ENCODE peak calls at places on chromosomes 16 and 17, in four cellular contexts. B, D, Y and S are unnamed samples. For H3K4me1, the result is how much of the 10 kb centered on the place peaks cover.

GRCh38 chr16:84553873-84554399 is 49.5 kb upstream of the MEAK7 start:
- DNase-seq in D (no peak), Y (no peak), B (no peak), S (peak)

GRCh38 chr17:39591958-39592954 is 15.5 kb downstream of the NEUROD2 start:
- DNase-seq in D (no peak), Y (peak), B (peak), S (peak)

GRCh38 chr16:11236441-11236840 is 19.6 kb downstream of the SOCS1 start:
- DNase-seq in B (no peak), D (no peak), Y (no peak), S (no peak)

GRCh38 chr17:82745524-82745923 is 6.3 kb upstream of the TBCD start:
- DNase-seq in B (peak), Y (no peak), D (no peak), S (no peak)

GRCh38 chr16:87185983-87186382 is 131.2 kb downstream of the C16orf95 start:
- DNase-seq in Y (no peak), B (no peak), D (no peak), S (no peak)

GRCh38 chr16:58002411-58002790 is 1.2 kb downstream of the USB1 start:
- DNase-seq in Y (no peak), D (no peak), B (no peak), S (no peak)

GRCh38 chr17:81027591-81028505 is 7.1 kb upstream of the BAIAP2 start:
- DNase-seq in Y (no peak), D (no peak), B (no peak), S (no peak)

GRCh38 chr16:12519986-12520385 is 283.7 kb downstream of the CPPED1 start:
- DNase-seq in D (no peak), Y (peak), B (no peak), S (no peak)

GRCh38 chr17:53061446-53061845 is 761.3 kb upstream of the KIF2B start:
- DNase-seq in B (no peak), D (no peak), Y (peak), S (no peak)

GRCh38 chr17:73099504-73099903 is 7.0 kb upstream of the SLC39A11 start:
- DNase-seq in Y (no peak), B (no peak), D (no peak), S (no peak)

GRCh38 chr17:73166731-73167581 is 2.1 kb downstream of the SSTR2 start:
- DNase-seq in B (no peak), Y (peak), D (no peak), S (no peak)

GRCh38 chr17:45311762-45312476 is 4.9 kb downstream of the MAP3K14 start:
- DNase-seq in D (peak), Y (peak), B (peak), S (peak)

GRCh38 chr16:25023541-25023940 is 8.4 kb upstream of the ARHGAP17 start:
- DNase-seq in D (no peak), B (no peak), Y (no peak), S (no peak)

GRCh38 chr17:19958023-19958422 is 19.6 kb downstream of the AKAP10 start:
- DNase-seq in B (peak), Y (peak), D (no peak), S (no peak)

GRCh38 chr17:17940451-17940911 is 31.7 kb downstream of the TOM1L2 start:
- DNase-seq in Y (peak), B (no peak), D (no peak), S (no peak)

GRCh38 chr17:18182978-18183333 is 672 bp upstream of the ALKBH5 start:
- DNase-seq in B (no peak), Y (peak), D (peak), S (peak)

DNA sequence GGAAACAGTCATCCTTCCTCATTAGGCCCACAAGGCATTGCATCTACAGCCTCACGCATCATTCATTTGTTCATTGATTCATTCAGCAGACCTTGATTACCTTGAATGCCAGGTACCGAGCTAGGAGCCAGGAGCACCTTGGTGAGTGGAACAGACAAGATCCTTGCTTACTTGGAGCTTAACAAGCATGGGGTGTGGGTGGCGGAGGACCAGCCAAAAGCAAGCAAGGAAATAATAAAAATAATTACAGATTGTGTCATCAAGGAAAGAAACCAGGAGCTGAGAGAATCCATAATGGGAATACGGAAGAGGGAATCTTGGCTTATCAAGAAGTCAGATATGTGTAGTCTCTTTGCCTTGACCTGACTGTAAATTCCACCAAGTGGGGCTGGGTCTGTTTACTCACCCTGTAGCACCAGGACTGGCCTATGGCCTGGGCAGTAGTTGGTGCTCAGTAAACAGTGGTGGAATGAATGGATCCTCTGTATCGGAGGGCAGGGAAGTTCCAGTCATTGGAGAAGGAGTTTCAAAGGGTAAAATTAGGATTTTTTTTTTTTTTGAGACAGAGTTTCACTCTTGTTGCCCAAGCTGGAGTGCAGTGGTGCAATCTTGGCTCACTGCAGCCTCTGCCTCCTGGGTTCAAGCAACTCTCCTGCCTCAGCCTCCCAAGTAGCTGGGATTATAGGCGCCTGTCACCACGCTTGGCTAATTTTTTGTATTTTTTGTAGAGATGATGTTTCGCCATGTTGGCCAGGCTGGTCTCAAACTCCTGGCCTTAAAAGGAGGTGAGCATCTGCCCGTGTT is 157.7 kb downstream of the MSI2 start:
- DNase-seq in Y (no peak), D (no peak), B (peak), S (peak)
- H3K4me1 ChIP-seq in Y (under half), D (under half), B (half or more), S (under half)

GRCh38 chr16:23901178-23902131 is 65.7 kb downstream of the PRKCB start:
- DNase-seq in Y (no peak), B (no peak), D (no peak), S (no peak)

GRCh38 chr16:23900480-23901177 is 64.8 kb downstream of the PRKCB start:
- DNase-seq in Y (no peak), D (no peak), B (no peak), S (no peak)

GRCh38 chr16:23905027-23905426 is 69.2 kb downstream of the PRKCB start:
- DNase-seq in D (no peak), B (no peak), Y (peak), S (no peak)

GRCh38 chr16:23902223-23903000 is 66.6 kb downstream of the PRKCB start:
- DNase-seq in Y (no peak), D (no peak), B (no peak), S (no peak)

DNA sequence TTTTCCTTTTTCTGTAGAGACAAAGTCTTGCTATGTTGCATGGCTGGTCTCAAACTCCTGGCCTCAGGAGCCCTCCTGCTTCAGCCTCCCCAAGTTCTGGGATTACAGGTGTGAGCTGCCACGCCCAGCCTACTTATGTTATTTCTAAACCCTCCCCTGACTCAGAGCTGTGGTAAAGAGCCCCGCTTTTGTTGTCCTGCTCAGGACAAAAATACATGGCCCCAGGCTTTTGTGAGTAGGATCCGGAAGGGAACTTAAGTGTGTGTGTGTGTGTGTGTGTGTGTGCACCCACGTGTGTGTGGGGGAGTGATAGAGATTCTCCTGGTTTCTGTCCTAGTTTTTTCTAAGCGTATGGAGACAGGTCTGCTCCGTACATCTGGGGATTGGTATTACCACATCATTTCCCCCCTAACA is 67.2 kb downstream of the PRKCB start:
- DNase-seq in D (no peak), B (no peak), Y (peak), S (no peak)
- H3K4me1 ChIP-seq in D (under half), B (under half), Y (under half), S (under half)

GRCh38 chr16:50276801-50277560 is 10.6 kb downstream of the ADCY7 start:
- DNase-seq in D (no peak), B (peak), Y (peak), S (no peak)

GRCh38 chr16:50280932-50281331 is 14.6 kb downstream of the ADCY7 start:
- DNase-seq in Y (no peak), B (no peak), D (no peak), S (no peak)

GRCh38 chr16:50281391-50282009 is 15.1 kb downstream of the ADCY7 start:
- DNase-seq in B (no peak), Y (no peak), D (no peak), S (no peak)

GRCh38 chr16:50278251-50278650 is 11.9 kb downstream of the ADCY7 start:
- DNase-seq in B (no peak), Y (no peak), D (no peak), S (no peak)

DNA sequence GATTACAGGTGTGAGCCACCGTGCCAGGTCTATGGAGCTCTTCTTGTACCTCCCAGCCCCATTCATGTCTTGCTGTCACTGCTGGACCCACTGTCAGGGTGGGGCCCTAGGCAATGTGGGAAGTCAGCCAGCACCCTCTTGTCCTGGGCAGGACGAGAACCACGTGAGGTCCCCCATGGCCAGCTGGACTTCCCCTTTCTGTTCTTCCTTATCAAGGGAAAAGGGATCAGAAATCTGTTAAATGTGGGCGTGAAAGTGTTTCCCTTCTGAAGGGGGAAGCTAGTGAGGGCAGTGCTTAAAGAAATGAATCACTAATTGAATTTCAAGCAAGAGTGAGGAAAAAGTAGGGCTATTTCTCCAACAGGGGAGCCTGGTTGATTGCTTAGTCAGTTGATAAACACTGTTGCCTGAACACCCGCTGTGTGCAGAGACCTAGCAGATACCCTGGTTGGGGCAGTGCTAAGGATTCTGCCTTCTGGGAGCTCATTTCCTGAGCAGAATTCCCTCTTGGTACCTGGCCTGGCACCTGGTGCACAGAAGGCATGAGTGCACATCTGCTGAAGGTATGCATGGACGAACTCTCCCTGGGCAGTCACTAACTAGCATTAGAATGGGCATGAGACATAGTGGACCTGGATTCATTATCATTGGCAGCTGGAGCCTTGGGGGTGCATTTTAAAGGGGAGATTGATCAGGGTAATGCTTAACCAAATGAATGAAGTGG is 13.0 kb downstream of the ADCY7 start:
- DNase-seq in B (no peak), D (no peak), Y (peak), S (peak)
- H3K4me1 ChIP-seq in B (under half), D (under half), Y (under half), S (under half)

DNA sequence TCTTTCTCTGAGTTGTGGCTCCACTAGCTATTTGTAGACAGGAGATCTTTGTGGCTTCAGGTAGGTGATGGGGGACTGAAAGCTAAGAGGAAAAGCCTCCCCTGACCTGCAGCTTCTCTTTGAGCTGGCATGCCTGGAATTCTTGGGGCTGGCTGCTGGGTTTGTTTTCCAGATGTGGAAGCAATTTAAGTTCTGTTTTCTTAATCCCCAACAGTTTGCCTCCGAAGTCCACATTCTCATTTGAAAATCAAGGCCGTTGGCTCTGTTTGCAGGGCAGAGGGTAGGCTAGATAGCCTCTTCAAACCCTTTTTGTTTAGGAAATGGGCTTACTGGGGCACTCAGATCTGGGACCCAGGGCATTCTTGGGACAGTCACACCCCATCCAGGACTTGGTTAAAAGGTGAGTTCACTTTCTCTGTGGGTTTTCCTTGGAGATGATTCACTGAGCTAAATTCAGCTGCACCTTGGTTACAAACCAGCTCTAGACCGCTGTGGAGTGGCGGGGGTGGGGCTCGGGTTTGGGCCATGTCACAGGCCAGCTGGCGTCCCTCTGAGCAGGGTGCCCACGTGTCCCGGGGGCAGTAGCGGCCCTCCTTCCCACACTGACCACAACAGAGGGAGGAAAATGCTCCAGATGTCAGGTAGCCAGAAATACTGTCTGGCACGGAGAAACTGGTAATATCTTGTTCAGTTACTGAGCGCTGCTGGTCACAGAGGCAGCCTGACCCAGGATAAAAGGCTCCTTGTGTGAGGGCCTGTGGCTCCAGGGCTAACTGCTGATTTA is 108.5 kb downstream of the RAB11FIP4 start:
- DNase-seq in B (peak), D (no peak), Y (peak), S (no peak)
- H3K4me1 ChIP-seq in B (half or more), D (under half), Y (under half), S (under half)

GRCh38 chr16:30637952-30638351 is 12.8 kb upstream of the PRR14 start:
- DNase-seq in D (no peak), Y (peak), B (peak), S (peak)
- H3K4me1 ChIP-seq in D (under half), Y (under half), B (under half), S (under half)

DNA sequence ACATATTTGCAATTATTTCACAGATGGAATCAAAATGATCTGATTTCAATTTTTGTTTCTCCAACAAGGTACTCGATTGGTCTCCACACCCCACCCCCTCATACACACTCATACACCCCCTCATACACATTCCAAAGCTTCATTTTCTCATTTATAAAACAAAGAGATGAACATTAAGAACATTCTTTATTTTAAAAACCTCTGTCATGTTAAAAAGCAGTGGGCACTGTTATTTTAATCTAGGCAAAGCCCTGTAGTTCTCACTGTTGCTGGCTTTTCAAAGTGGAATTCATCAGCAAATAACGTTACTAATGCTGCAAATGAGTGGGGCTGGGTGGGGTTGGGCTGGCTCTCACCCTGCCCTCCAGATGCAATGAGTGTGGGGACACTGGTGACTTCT is 289.6 kb upstream of the ASIC2 start:
- DNase-seq in B (no peak), D (no peak), Y (no peak), S (no peak)
- H3K4me1 ChIP-seq in B (under half), D (under half), Y (under half), S (under half)